ENCODE peak calls at places on chromosomes 6 and 20, in five cellular contexts. One of them, this sample, is unnamed.

GRCh38 chr6:160382946-160383345 is 34.8 kb downstream of the SLC22A3 start:
- DNase-seq in GOT3: no peak
- DNase-seq in heart right ventricle: no peak
- DNase-seq in left lung: no peak
- DNase-seq in anterior cingulate cortex: no peak
- DNase-seq in this sample: no peak

GRCh38 chr6:133040025-133040838 is 200.9 kb upstream of the EYA4 start:
- DNase-seq in GOT3: no peak
- DNase-seq in heart right ventricle: no peak
- DNase-seq in left lung: no peak
- DNase-seq in anterior cingulate cortex: no peak
- DNase-seq in this sample: no peak

GRCh38 chr6:83853178-83853967 is at the start of gene RIPPLY2:
- DNase-seq in GOT3: peak; percentile 29
- DNase-seq in heart right ventricle: no peak
- DNase-seq in left lung: no peak
- DNase-seq in anterior cingulate cortex: peak; percentile 59
- DNase-seq in this sample: no peak

GRCh38 chr6:168684906-168685305 is 243.9 kb downstream of the SMOC2 start:
- DNase-seq in GOT3: no peak
- DNase-seq in heart right ventricle: no peak
- DNase-seq in left lung: no peak
- DNase-seq in anterior cingulate cortex: no peak
- DNase-seq in this sample: no peak

GRCh38 chr6:51318674-51319073 is 500.0 kb downstream of the TFAP2B start:
- DNase-seq in GOT3: no peak
- DNase-seq in heart right ventricle: no peak
- DNase-seq in left lung: no peak
- DNase-seq in anterior cingulate cortex: no peak
- DNase-seq in this sample: no peak

GRCh38 chr6:77650098-77650663 is 2.7 kb upstream of the MEI4 start:
- DNase-seq in GOT3: no peak
- DNase-seq in heart right ventricle: peak; percentile 16
- DNase-seq in left lung: no peak
- DNase-seq in anterior cingulate cortex: no peak
- DNase-seq in this sample: no peak

GRCh38 chr6:27531772-27532459 is 59.0 kb upstream of the ZNF184 start:
- DNase-seq in GOT3: no peak
- DNase-seq in heart right ventricle: no peak
- DNase-seq in left lung: no peak
- DNase-seq in anterior cingulate cortex: no peak
- DNase-seq in this sample: no peak

GRCh38 chr20:8903655-8904605 is 165.0 kb upstream of the PLCB4 start:
- DNase-seq in GOT3: no peak
- DNase-seq in heart right ventricle: no peak
- DNase-seq in left lung: no peak
- DNase-seq in anterior cingulate cortex: no peak
- DNase-seq in this sample: no peak

GRCh38 chr6:66051812-66052211 is 344.8 kb upstream of the EYS start:
- DNase-seq in GOT3: no peak
- DNase-seq in heart right ventricle: no peak
- DNase-seq in left lung: no peak
- DNase-seq in anterior cingulate cortex: no peak
- DNase-seq in this sample: no peak

GRCh38 chr6:90290991-90291390 is 5.7 kb downstream of the BACH2 start:
- DNase-seq in GOT3: no peak
- DNase-seq in heart right ventricle: no peak
- DNase-seq in left lung: no peak
- DNase-seq in anterior cingulate cortex: no peak
- DNase-seq in this sample: no peak

GRCh38 chr6:11356404-11357155 is 124.1 kb upstream of the NEDD9 start:
- DNase-seq in GOT3: no peak
- DNase-seq in heart right ventricle: peak; percentile 64
- DNase-seq in left lung: no peak
- DNase-seq in anterior cingulate cortex: no peak
- DNase-seq in this sample: no peak

GRCh38 chr6:4665489-4666417 is 110.5 kb upstream of the CDYL start:
- DNase-seq in GOT3: no peak
- DNase-seq in heart right ventricle: no peak
- DNase-seq in left lung: no peak
- DNase-seq in anterior cingulate cortex: no peak
- DNase-seq in this sample: no peak

GRCh38 chr6:157982297-157982579 is 575 bp downstream of the SYNJ2 start:
- DNase-seq in GOT3: no peak
- DNase-seq in heart right ventricle: peak; percentile 35
- DNase-seq in left lung: no peak
- DNase-seq in anterior cingulate cortex: no peak
- DNase-seq in this sample: no peak

GRCh38 chr6:140537211-140537610 is 1162.8 kb upstream of the CITED2 start:
- DNase-seq in GOT3: no peak
- DNase-seq in heart right ventricle: no peak
- DNase-seq in left lung: no peak
- DNase-seq in anterior cingulate cortex: no peak
- DNase-seq in this sample: no peak

GRCh38 chr6:10933126-10933525 is 46.3 kb downstream of the SYCP2L start:
- DNase-seq in GOT3: no peak
- DNase-seq in heart right ventricle: no peak
- DNase-seq in left lung: no peak
- DNase-seq in anterior cingulate cortex: no peak
- DNase-seq in this sample: no peak

GRCh38 chr20:34141293-34141692 is 29.2 kb upstream of the EIF2S2 start:
- DNase-seq in GOT3: no peak
- DNase-seq in heart right ventricle: no peak
- DNase-seq in left lung: no peak
- DNase-seq in anterior cingulate cortex: no peak
- DNase-seq in this sample: no peak

GRCh38 chr6:43506667-43507471 is 3.3 kb downstream of the LRRC73 start:
- DNase-seq in GOT3: peak; percentile 11
- DNase-seq in heart right ventricle: peak; percentile 81
- DNase-seq in left lung: peak; percentile 75
- DNase-seq in anterior cingulate cortex: peak; percentile 74
- DNase-seq in this sample: peak; percentile 71

This sample was measured in tibial nerve.